ENCODE peak calls at places on chromosomes 6 and 20, in ten cellular contexts. S, V, R, E, O, H, L, P, A and G are unnamed samples.

GRCh38 chr6:67501738-67502137 is 1133.3 kb upstream of the ADGRB3 start:
- DNase-seq in L (no peak), A (no peak), V (no peak), P (no peak), H (no peak), E (no peak), S (no peak), R (no peak), O (no peak), G (no peak)

GRCh38 chr6:23690650-23691049 is 435.4 kb upstream of the NRSN1 start:
- DNase-seq in L (no peak), S (no peak), P (no peak), R (no peak), E (no peak), V (no peak), O (no peak), A (no peak), H (no peak), G (no peak)

GRCh38 chr6:21080221-21080620 is 513.3 kb upstream of the SOX4 start:
- DNase-seq in S (no peak), R (no peak), L (no peak), V (no peak), E (no peak), P (no peak), H (no peak), A (no peak), O (no peak), G (no peak)

GRCh38 chr20:47854687-47855212 is 69.5 kb upstream of the SULF2 start:
- DNase-seq in H (peak; percentile 30), V (peak; percentile 53), P (peak; percentile 85), O (peak; percentile 54), A (peak; percentile 76), R (no peak), S (no peak), E (no peak), L (peak; percentile 57), G (no peak)

GRCh38 chr6:170160628-170161611 is 130.0 kb downstream of the DLL1 start:
- DNase-seq in P (no peak), S (peak; percentile 38), H (no peak), V (no peak), O (no peak), E (no peak), A (no peak), R (no peak), L (no peak), G (no peak)

GRCh38 chr6:80182291-80182690 is 75.8 kb downstream of the BCKDHB start:
- DNase-seq in O (no peak), S (no peak), P (peak; percentile 32), R (no peak), A (no peak), H (no peak), V (no peak), L (no peak), E (no peak), G (no peak)

GRCh38 chr6:43941174-43941573 is 171.2 kb downstream of the VEGFA start:
- DNase-seq in P (no peak), S (no peak), V (no peak), R (no peak), E (no peak), H (no peak), O (no peak), L (no peak), A (no peak), G (peak; percentile 47)

GRCh38 chr6:91098006-91098405 is 511.1 kb upstream of the MAP3K7 start:
- DNase-seq in V (no peak), R (no peak), H (no peak), A (no peak), O (no peak), E (no peak), L (no peak), S (no peak), P (no peak), G (no peak)

GRCh38 chr6:53159558-53159957 is 10.9 kb upstream of the GCM1 start:
- DNase-seq in A (no peak), O (no peak), P (peak; percentile 28), S (no peak), V (peak; percentile 10), L (no peak), H (no peak), R (no peak), E (no peak), G (no peak)

GRCh38 chr6:164825386-164825785 is 484.0 kb downstream of the C6orf118 start:
- DNase-seq in P (no peak), S (no peak), E (no peak), O (no peak), R (no peak), A (no peak), L (no peak), V (no peak), H (no peak), G (no peak)

GRCh38 chr20:34362502-34363061 is 491 bp upstream of the ITCH start:
- DNase-seq in L (peak; percentile 6), E (no peak), R (no peak), A (no peak), H (no peak), S (no peak), O (no peak), V (no peak), P (no peak), G (no peak)

GRCh38 chr6:108555399-108556052 is 5.2 kb upstream of the FOXO3 start:
- DNase-seq in V (no peak), R (no peak), E (no peak), O (no peak), A (no peak), L (no peak), H (no peak), P (no peak), S (no peak), G (no peak)

GRCh38 chr6:45310118-45310788 is 17.9 kb upstream of the RUNX2 start:
- DNase-seq in L (peak; percentile 41), R (peak; percentile 5), A (no peak), S (no peak), V (no peak), E (no peak), H (no peak), O (peak; percentile 5), P (no peak), G (no peak)